ENCODE peak calls at places on chromosomes 2 and 18, in nine cellular contexts. One of them, this sample, is unnamed.

GRCh38 chr18:1511619-1512311 is 607.1 kb downstream of the ADCYAP1 start:
- DNase-seq in H9: no peak
- DNase-seq in AG20443: no peak
- DNase-seq in activated naive CD4-positive, alpha-beta T cell treated with anti-CD3 and anti-CD28 coated beads for 36 hours: no peak
- DNase-seq in sigmoid colon: no peak
- DNase-seq in PC-9: no peak
- DNase-seq in prostate gland: no peak
- DNase-seq in ureter: no peak
- DNase-seq in thoracic aorta: no peak
- DNase-seq in this sample: no peak

GRCh38 chr2:178403671-178404379 is 47.1 kb downstream of the PRKRA start:
- DNase-seq in H9: no peak
- DNase-seq in AG20443: peak; percentile 9
- DNase-seq in activated naive CD4-positive, alpha-beta T cell treated with anti-CD3 and anti-CD28 coated beads for 36 hours: no peak
- DNase-seq in sigmoid colon: no peak
- DNase-seq in PC-9: no peak
- DNase-seq in prostate gland: no peak
- DNase-seq in ureter: no peak
- DNase-seq in thoracic aorta: no peak
- DNase-seq in this sample: no peak

GRCh38 chr2:11797846-11798245 is 51.4 kb downstream of the LPIN1 start:
- DNase-seq in H9: no peak
- DNase-seq in AG20443: no peak
- DNase-seq in activated naive CD4-positive, alpha-beta T cell treated with anti-CD3 and anti-CD28 coated beads for 36 hours: no peak
- DNase-seq in sigmoid colon: no peak
- DNase-seq in PC-9: no peak
- DNase-seq in prostate gland: no peak
- DNase-seq in ureter: no peak
- DNase-seq in thoracic aorta: no peak
- DNase-seq in this sample: no peak

GRCh38 chr2:240839152-240840143 is 19.4 kb upstream of the KIF1A start:
- DNase-seq in H9: no peak
- DNase-seq in AG20443: no peak
- DNase-seq in activated naive CD4-positive, alpha-beta T cell treated with anti-CD3 and anti-CD28 coated beads for 36 hours: no peak
- DNase-seq in sigmoid colon: no peak
- DNase-seq in PC-9: no peak
- DNase-seq in prostate gland: no peak
- DNase-seq in ureter: peak; percentile 41
- DNase-seq in thoracic aorta: no peak
- DNase-seq in this sample: peak; percentile 64

GRCh38 chr2:119387381-119388129 is 20.8 kb downstream of the DBI start:
- DNase-seq in H9: no peak
- DNase-seq in AG20443: peak; percentile 79
- DNase-seq in activated naive CD4-positive, alpha-beta T cell treated with anti-CD3 and anti-CD28 coated beads for 36 hours: peak; percentile 25
- DNase-seq in sigmoid colon: peak; percentile 74
- DNase-seq in PC-9: peak; percentile 10
- DNase-seq in prostate gland: peak; percentile 75
- DNase-seq in ureter: peak; percentile 70
- DNase-seq in thoracic aorta: no peak
- DNase-seq in this sample: peak; percentile 93

GRCh38 chr2:15738225-15738546 is 146.5 kb downstream of the DDX1 start:
- DNase-seq in H9: no peak
- DNase-seq in AG20443: no peak
- DNase-seq in activated naive CD4-positive, alpha-beta T cell treated with anti-CD3 and anti-CD28 coated beads for 36 hours: no peak
- DNase-seq in sigmoid colon: no peak
- DNase-seq in PC-9: no peak
- DNase-seq in prostate gland: no peak
- DNase-seq in ureter: no peak
- DNase-seq in thoracic aorta: no peak
- DNase-seq in this sample: no peak

GRCh38 chr2:85712849-85713612 is 18.9 kb downstream of the GNLY start:
- DNase-seq in H9: no peak
- DNase-seq in AG20443: peak; percentile 43
- DNase-seq in activated naive CD4-positive, alpha-beta T cell treated with anti-CD3 and anti-CD28 coated beads for 36 hours: no peak
- DNase-seq in sigmoid colon: no peak
- DNase-seq in PC-9: no peak
- DNase-seq in prostate gland: peak; percentile 68
- DNase-seq in ureter: no peak
- DNase-seq in thoracic aorta: no peak
- DNase-seq in this sample: no peak

GRCh38 chr2:204321910-204322765 is 223.1 kb upstream of the PARD3B start:
- DNase-seq in H9: no peak
- DNase-seq in AG20443: peak; percentile 27
- DNase-seq in activated naive CD4-positive, alpha-beta T cell treated with anti-CD3 and anti-CD28 coated beads for 36 hours: no peak
- DNase-seq in sigmoid colon: no peak
- DNase-seq in PC-9: peak; percentile 15
- DNase-seq in prostate gland: peak; percentile 19
- DNase-seq in ureter: no peak
- DNase-seq in thoracic aorta: no peak
- DNase-seq in this sample: no peak

GRCh38 chr2:113178891-113179290 is 5.1 kb downstream of the PSD4 start:
- DNase-seq in H9: no peak
- DNase-seq in AG20443: no peak
- DNase-seq in activated naive CD4-positive, alpha-beta T cell treated with anti-CD3 and anti-CD28 coated beads for 36 hours: peak; percentile 80
- DNase-seq in sigmoid colon: no peak
- DNase-seq in PC-9: no peak
- DNase-seq in prostate gland: no peak
- DNase-seq in ureter: no peak
- DNase-seq in thoracic aorta: no peak
- DNase-seq in this sample: peak; percentile 15

GRCh38 chr2:180872256-180872655 is 108.1 kb upstream of the UBE2E3 start:
- DNase-seq in H9: no peak
- DNase-seq in AG20443: no peak
- DNase-seq in activated naive CD4-positive, alpha-beta T cell treated with anti-CD3 and anti-CD28 coated beads for 36 hours: no peak
- DNase-seq in sigmoid colon: no peak
- DNase-seq in PC-9: no peak
- DNase-seq in prostate gland: no peak
- DNase-seq in ureter: no peak
- DNase-seq in thoracic aorta: no peak
- DNase-seq in this sample: no peak

GRCh38 chr2:15410884-15411283 is 150.2 kb downstream of the NBAS start:
- DNase-seq in H9: no peak
- DNase-seq in AG20443: no peak
- DNase-seq in activated naive CD4-positive, alpha-beta T cell treated with anti-CD3 and anti-CD28 coated beads for 36 hours: no peak
- DNase-seq in sigmoid colon: peak; percentile 58
- DNase-seq in PC-9: no peak
- DNase-seq in prostate gland: no peak
- DNase-seq in ureter: no peak
- DNase-seq in thoracic aorta: no peak
- DNase-seq in this sample: no peak

GRCh38 chr2:43478423-43479086 is 117.3 kb downstream of the THADA start:
- DNase-seq in H9: no peak
- DNase-seq in AG20443: no peak
- DNase-seq in activated naive CD4-positive, alpha-beta T cell treated with anti-CD3 and anti-CD28 coated beads for 36 hours: no peak
- DNase-seq in sigmoid colon: no peak
- DNase-seq in PC-9: no peak
- DNase-seq in prostate gland: peak; percentile 28
- DNase-seq in ureter: no peak
- DNase-seq in thoracic aorta: no peak
- DNase-seq in this sample: no peak

GRCh38 chr2:69950241-69950640 is 11.2 kb downstream of the ASPRV1 start:
- DNase-seq in H9: no peak
- DNase-seq in AG20443: no peak
- DNase-seq in activated naive CD4-positive, alpha-beta T cell treated with anti-CD3 and anti-CD28 coated beads for 36 hours: no peak
- DNase-seq in sigmoid colon: no peak
- DNase-seq in PC-9: no peak
- DNase-seq in prostate gland: no peak
- DNase-seq in ureter: no peak
- DNase-seq in thoracic aorta: no peak
- DNase-seq in this sample: no peak

GRCh38 chr2:85900366-85900765 is 11.6 kb upstream of the ST3GAL5 start:
- DNase-seq in H9: no peak
- DNase-seq in AG20443: no peak
- DNase-seq in activated naive CD4-positive, alpha-beta T cell treated with anti-CD3 and anti-CD28 coated beads for 36 hours: no peak
- DNase-seq in sigmoid colon: no peak
- DNase-seq in PC-9: no peak
- DNase-seq in prostate gland: no peak
- DNase-seq in ureter: no peak
- DNase-seq in thoracic aorta: no peak
- DNase-seq in this sample: no peak

GRCh38 chr2:226376516-226377180 is 423.0 kb downstream of the IRS1 start:
- DNase-seq in H9: no peak
- DNase-seq in AG20443: peak; percentile 12
- DNase-seq in activated naive CD4-positive, alpha-beta T cell treated with anti-CD3 and anti-CD28 coated beads for 36 hours: no peak
- DNase-seq in sigmoid colon: no peak
- DNase-seq in PC-9: no peak
- DNase-seq in prostate gland: no peak
- DNase-seq in ureter: no peak
- DNase-seq in thoracic aorta: no peak
- DNase-seq in this sample: no peak

GRCh38 chr2:3500326-3500899 is 18.9 kb downstream of the ADI1 start:
- DNase-seq in H9: no peak
- DNase-seq in AG20443: no peak
- DNase-seq in activated naive CD4-positive, alpha-beta T cell treated with anti-CD3 and anti-CD28 coated beads for 36 hours: no peak
- DNase-seq in sigmoid colon: no peak
- DNase-seq in PC-9: no peak
- DNase-seq in prostate gland: no peak
- DNase-seq in ureter: no peak
- DNase-seq in thoracic aorta: no peak
- DNase-seq in this sample: peak; percentile 64

GRCh38 chr2:156331572-156332451 is 709 bp downstream of the NR4A2 start:
- DNase-seq in H9: peak; percentile 42
- DNase-seq in AG20443: peak; percentile 75
- DNase-seq in activated naive CD4-positive, alpha-beta T cell treated with anti-CD3 and anti-CD28 coated beads for 36 hours: peak; percentile 82
- DNase-seq in sigmoid colon: peak; percentile 91
- DNase-seq in PC-9: peak; percentile 59
- DNase-seq in prostate gland: peak; percentile 76
- DNase-seq in ureter: peak; percentile 74
- DNase-seq in thoracic aorta: no peak
- DNase-seq in this sample: peak; percentile 87

GRCh38 chr2:88081924-88082609 is 14.4 kb downstream of the SMYD1 start:
- DNase-seq in H9: no peak
- DNase-seq in AG20443: no peak
- DNase-seq in activated naive CD4-positive, alpha-beta T cell treated with anti-CD3 and anti-CD28 coated beads for 36 hours: no peak
- DNase-seq in sigmoid colon: no peak
- DNase-seq in PC-9: no peak
- DNase-seq in prostate gland: no peak
- DNase-seq in ureter: no peak
- DNase-seq in thoracic aorta: no peak
- DNase-seq in this sample: no peak

GRCh38 chr18:31203086-31203793 is 40.6 kb upstream of the DSC1 start:
- DNase-seq in H9: no peak
- DNase-seq in AG20443: no peak
- DNase-seq in activated naive CD4-positive, alpha-beta T cell treated with anti-CD3 and anti-CD28 coated beads for 36 hours: no peak
- DNase-seq in sigmoid colon: no peak
- DNase-seq in PC-9: no peak
- DNase-seq in prostate gland: no peak
- DNase-seq in ureter: no peak
- DNase-seq in thoracic aorta: no peak
- DNase-seq in this sample: peak; percentile 61

GRCh38 chr2:162164802-162165201 is 12.8 kb upstream of the GCG start:
- DNase-seq in H9: no peak
- DNase-seq in AG20443: peak; percentile 51
- DNase-seq in activated naive CD4-positive, alpha-beta T cell treated with anti-CD3 and anti-CD28 coated beads for 36 hours: no peak
- DNase-seq in sigmoid colon: no peak
- DNase-seq in PC-9: no peak
- DNase-seq in prostate gland: no peak
- DNase-seq in ureter: no peak
- DNase-seq in thoracic aorta: no peak
- DNase-seq in this sample: no peak

GRCh38 chr18:67310826-67311225 is 205.7 kb downstream of the DSEL start:
- DNase-seq in H9: no peak
- DNase-seq in AG20443: peak; percentile 25
- DNase-seq in activated naive CD4-positive, alpha-beta T cell treated with anti-CD3 and anti-CD28 coated beads for 36 hours: no peak
- DNase-seq in sigmoid colon: no peak
- DNase-seq in PC-9: no peak
- DNase-seq in prostate gland: no peak
- DNase-seq in ureter: no peak
- DNase-seq in thoracic aorta: no peak
- DNase-seq in this sample: no peak

GRCh38 chr2:143121079-143121478 is 8.1 kb upstream of the ARHGAP15 start:
- DNase-seq in H9: no peak
- DNase-seq in AG20443: no peak
- DNase-seq in activated naive CD4-positive, alpha-beta T cell treated with anti-CD3 and anti-CD28 coated beads for 36 hours: no peak
- DNase-seq in sigmoid colon: no peak
- DNase-seq in PC-9: no peak
- DNase-seq in prostate gland: no peak
- DNase-seq in ureter: no peak
- DNase-seq in thoracic aorta: no peak
- DNase-seq in this sample: no peak

GRCh38 chr18:10414293-10414842 is 40.1 kb upstream of the APCDD1 start:
- DNase-seq in H9: no peak
- DNase-seq in AG20443: no peak
- DNase-seq in activated naive CD4-positive, alpha-beta T cell treated with anti-CD3 and anti-CD28 coated beads for 36 hours: no peak
- DNase-seq in sigmoid colon: no peak
- DNase-seq in PC-9: no peak
- DNase-seq in prostate gland: no peak
- DNase-seq in ureter: no peak
- DNase-seq in thoracic aorta: no peak
- DNase-seq in this sample: no peak

GRCh38 chr2:105598853-105599252 is 145.9 kb upstream of the NCK2 start:
- DNase-seq in H9: no peak
- DNase-seq in AG20443: no peak
- DNase-seq in activated naive CD4-positive, alpha-beta T cell treated with anti-CD3 and anti-CD28 coated beads for 36 hours: no peak
- DNase-seq in sigmoid colon: no peak
- DNase-seq in PC-9: no peak
- DNase-seq in prostate gland: no peak
- DNase-seq in ureter: no peak
- DNase-seq in thoracic aorta: no peak
- DNase-seq in this sample: no peak